ENCODE peak calls at places on chromosomes 7 and 10, in six cellular contexts. One of them, this sample, is unnamed.

GRCh38 chr10:133379801-133380666 is 972 bp downstream of the PAOX start:
- DNase-seq in amniotic stem cell: no peak
- DNase-seq in NCI-H446 treated with DMSO at 0.1 percent for 48 hours: no peak
- DNase-seq in CD8-positive, alpha-beta memory T cell: no peak
- DNase-seq in NCI-H2081: no peak
- DNase-seq in thyroid gland: no peak
- DNase-seq in this sample: no peak

GRCh38 chr7:32616625-32617024 is 121.3 kb downstream of the AVL9 start:
- DNase-seq in thyroid gland: peak; percentile 8
- DNase-seq in NCI-H446 treated with DMSO at 0.1 percent for 48 hours: peak; percentile 76
- DNase-seq in NCI-H2081: no peak
- DNase-seq in amniotic stem cell: peak; percentile 49
- DNase-seq in CD8-positive, alpha-beta memory T cell: no peak
- DNase-seq in this sample: peak; percentile 95

GRCh38 chr10:121428848-121429247 is 169.4 kb downstream of the FGFR2 start:
- DNase-seq in thyroid gland: no peak
- DNase-seq in NCI-H2081: no peak
- DNase-seq in CD8-positive, alpha-beta memory T cell: no peak
- DNase-seq in amniotic stem cell: no peak
- DNase-seq in NCI-H446 treated with DMSO at 0.1 percent for 48 hours: no peak
- DNase-seq in this sample: no peak

GRCh38 chr7:63024446-63024845 is 974.2 kb upstream of the ZNF722 start:
- DNase-seq in NCI-H446 treated with DMSO at 0.1 percent for 48 hours: no peak
- DNase-seq in thyroid gland: no peak
- DNase-seq in NCI-H2081: no peak
- DNase-seq in CD8-positive, alpha-beta memory T cell: no peak
- DNase-seq in amniotic stem cell: no peak
- DNase-seq in this sample: no peak

GRCh38 chr10:36183726-36184125 is 541.6 kb upstream of the FZD8 start:
- DNase-seq in NCI-H446 treated with DMSO at 0.1 percent for 48 hours: no peak
- DNase-seq in NCI-H2081: no peak
- DNase-seq in thyroid gland: no peak
- DNase-seq in CD8-positive, alpha-beta memory T cell: no peak
- DNase-seq in amniotic stem cell: no peak
- DNase-seq in this sample: no peak

GRCh38 chr10:32957341-32958084 is 517 bp downstream of the ITGB1 start:
- DNase-seq in CD8-positive, alpha-beta memory T cell: peak; percentile 52
- DNase-seq in amniotic stem cell: no peak
- DNase-seq in NCI-H446 treated with DMSO at 0.1 percent for 48 hours: no peak
- DNase-seq in thyroid gland: peak; percentile 63
- DNase-seq in NCI-H2081: no peak
- DNase-seq in this sample: peak; percentile 61

GRCh38 chr10:87608756-87609155 is 50.9 kb upstream of the PAPSS2 start:
- DNase-seq in amniotic stem cell: no peak
- DNase-seq in thyroid gland: no peak
- DNase-seq in CD8-positive, alpha-beta memory T cell: no peak
- DNase-seq in NCI-H2081: peak; percentile 2
- DNase-seq in NCI-H446 treated with DMSO at 0.1 percent for 48 hours: no peak
- DNase-seq in this sample: no peak

GRCh38 chr10:127694580-127695193 is 42.3 kb upstream of the FOXI2 start:
- DNase-seq in NCI-H2081: peak; percentile 5
- DNase-seq in amniotic stem cell: no peak
- DNase-seq in NCI-H446 treated with DMSO at 0.1 percent for 48 hours: no peak
- DNase-seq in CD8-positive, alpha-beta memory T cell: no peak
- DNase-seq in thyroid gland: no peak
- DNase-seq in this sample: peak; percentile 11

GRCh38 chr10:35532141-35532540 is 73.0 kb upstream of the GJD4 start:
- DNase-seq in CD8-positive, alpha-beta memory T cell: no peak
- DNase-seq in amniotic stem cell: no peak
- DNase-seq in NCI-H446 treated with DMSO at 0.1 percent for 48 hours: no peak
- DNase-seq in NCI-H2081: no peak
- DNase-seq in thyroid gland: no peak
- DNase-seq in this sample: no peak

GRCh38 chr7:842436-843031 is 10.3 kb downstream of the SUN1 start:
- DNase-seq in NCI-H446 treated with DMSO at 0.1 percent for 48 hours: no peak
- DNase-seq in NCI-H2081: no peak
- DNase-seq in thyroid gland: no peak
- DNase-seq in CD8-positive, alpha-beta memory T cell: no peak
- DNase-seq in amniotic stem cell: no peak
- DNase-seq in this sample: no peak

GRCh38 chr7:102890292-102890970 is 22.4 kb upstream of the LRRC17 start:
- DNase-seq in thyroid gland: no peak
- DNase-seq in amniotic stem cell: peak; percentile 13
- DNase-seq in CD8-positive, alpha-beta memory T cell: no peak
- DNase-seq in NCI-H2081: no peak
- DNase-seq in NCI-H446 treated with DMSO at 0.1 percent for 48 hours: peak; percentile 30
- DNase-seq in this sample: peak; percentile 47

GRCh38 chr7:121872831-121873764 is at the start of gene PTPRZ1:
- DNase-seq in NCI-H2081: peak; percentile 72
- DNase-seq in amniotic stem cell: no peak
- DNase-seq in CD8-positive, alpha-beta memory T cell: no peak
- DNase-seq in thyroid gland: peak; percentile 8
- DNase-seq in NCI-H446 treated with DMSO at 0.1 percent for 48 hours: no peak
- DNase-seq in this sample: peak; percentile 12

GRCh38 chr10:12766222-12766621 is 235.3 kb downstream of the CCDC3 start:
- DNase-seq in NCI-H2081: peak; percentile 57
- DNase-seq in CD8-positive, alpha-beta memory T cell: no peak
- DNase-seq in thyroid gland: no peak
- DNase-seq in NCI-H446 treated with DMSO at 0.1 percent for 48 hours: no peak
- DNase-seq in amniotic stem cell: no peak
- DNase-seq in this sample: no peak

GRCh38 chr10:23053036-23053435 is 42.3 kb upstream of the MSRB2 start:
- DNase-seq in NCI-H2081: no peak
- DNase-seq in NCI-H446 treated with DMSO at 0.1 percent for 48 hours: no peak
- DNase-seq in amniotic stem cell: no peak
- DNase-seq in thyroid gland: peak; percentile 90
- DNase-seq in CD8-positive, alpha-beta memory T cell: no peak
- DNase-seq in this sample: peak; percentile 46

GRCh38 chr10:131244836-131245235 is 66.7 kb downstream of the TCERG1L start:
- DNase-seq in thyroid gland: no peak
- DNase-seq in amniotic stem cell: no peak
- DNase-seq in NCI-H2081: no peak
- DNase-seq in NCI-H446 treated with DMSO at 0.1 percent for 48 hours: no peak
- DNase-seq in CD8-positive, alpha-beta memory T cell: no peak
- DNase-seq in this sample: no peak

GRCh38 chr7:148772297-148773089 is 73.8 kb downstream of the CUL1 start:
- DNase-seq in thyroid gland: no peak
- DNase-seq in CD8-positive, alpha-beta memory T cell: no peak
- DNase-seq in NCI-H2081: no peak
- DNase-seq in NCI-H446 treated with DMSO at 0.1 percent for 48 hours: peak; percentile 20
- DNase-seq in amniotic stem cell: peak; percentile 81
- DNase-seq in this sample: peak; percentile 78

GRCh38 chr7:92750961-92751360 is 85.4 kb downstream of the CDK6 start:
- DNase-seq in NCI-H2081: no peak
- DNase-seq in NCI-H446 treated with DMSO at 0.1 percent for 48 hours: no peak
- DNase-seq in CD8-positive, alpha-beta memory T cell: no peak
- DNase-seq in amniotic stem cell: no peak
- DNase-seq in thyroid gland: no peak
- DNase-seq in this sample: no peak

GRCh38 chr7:150450491-150450992 is at the start of gene GIMAP8:
- DNase-seq in thyroid gland: peak; percentile 32
- DNase-seq in amniotic stem cell: no peak
- DNase-seq in NCI-H2081: no peak
- DNase-seq in CD8-positive, alpha-beta memory T cell: peak; percentile 77
- DNase-seq in NCI-H446 treated with DMSO at 0.1 percent for 48 hours: no peak
- DNase-seq in this sample: peak; percentile 9

GRCh38 chr10:133125901-133126300 is 34.1 kb upstream of the KNDC1 start:
- DNase-seq in NCI-H446 treated with DMSO at 0.1 percent for 48 hours: no peak
- DNase-seq in CD8-positive, alpha-beta memory T cell: no peak
- DNase-seq in thyroid gland: no peak
- DNase-seq in NCI-H2081: no peak
- DNase-seq in amniotic stem cell: no peak
- DNase-seq in this sample: no peak

GRCh38 chr10:35172574-35172973 is 45.9 kb downstream of the CREM start:
- DNase-seq in thyroid gland: peak; percentile 83
- DNase-seq in NCI-H2081: no peak
- DNase-seq in CD8-positive, alpha-beta memory T cell: no peak
- DNase-seq in NCI-H446 treated with DMSO at 0.1 percent for 48 hours: no peak
- DNase-seq in amniotic stem cell: no peak
- DNase-seq in this sample: peak; percentile 60

GRCh38 chr10:28676297-28676967 is 889 bp upstream of the BAMBI start:
- DNase-seq in thyroid gland: no peak
- DNase-seq in NCI-H446 treated with DMSO at 0.1 percent for 48 hours: no peak
- DNase-seq in CD8-positive, alpha-beta memory T cell: no peak
- DNase-seq in NCI-H2081: no peak
- DNase-seq in amniotic stem cell: no peak
- DNase-seq in this sample: no peak

GRCh38 chr7:109246330-109247077 is 676.8 kb downstream of the DNAJB9 start:
- DNase-seq in NCI-H2081: no peak
- DNase-seq in NCI-H446 treated with DMSO at 0.1 percent for 48 hours: no peak
- DNase-seq in thyroid gland: no peak
- DNase-seq in CD8-positive, alpha-beta memory T cell: no peak
- DNase-seq in amniotic stem cell: peak; percentile 1
- DNase-seq in this sample: no peak

GRCh38 chr7:1434891-1435670 is 24.2 kb downstream of the MICALL2 start:
- DNase-seq in NCI-H446 treated with DMSO at 0.1 percent for 48 hours: no peak
- DNase-seq in CD8-positive, alpha-beta memory T cell: no peak
- DNase-seq in amniotic stem cell: no peak
- DNase-seq in thyroid gland: no peak
- DNase-seq in NCI-H2081: no peak
- DNase-seq in this sample: no peak

GRCh38 chr10:132264306-132264950 is 43.3 kb downstream of the STK32C start:
- DNase-seq in thyroid gland: no peak
- DNase-seq in CD8-positive, alpha-beta memory T cell: no peak
- DNase-seq in amniotic stem cell: no peak
- DNase-seq in NCI-H446 treated with DMSO at 0.1 percent for 48 hours: no peak
- DNase-seq in NCI-H2081: no peak
- DNase-seq in this sample: no peak

GRCh38 chr7:128940494-128941322 is 3.0 kb downstream of the IRF5 start:
- DNase-seq in thyroid gland: no peak
- DNase-seq in amniotic stem cell: no peak
- DNase-seq in CD8-positive, alpha-beta memory T cell: peak; percentile 48
- DNase-seq in NCI-H2081: no peak
- DNase-seq in NCI-H446 treated with DMSO at 0.1 percent for 48 hours: no peak
- DNase-seq in this sample: no peak

GRCh38 chr10:50883624-50884023 is 1.8 kb downstream of the A1CF start:
- DNase-seq in NCI-H2081: no peak
- DNase-seq in CD8-positive, alpha-beta memory T cell: no peak
- DNase-seq in amniotic stem cell: no peak
- DNase-seq in NCI-H446 treated with DMSO at 0.1 percent for 48 hours: no peak
- DNase-seq in thyroid gland: no peak
- DNase-seq in this sample: no peak

GRCh38 chr7:151138541-151138910 is 29.0 kb downstream of the GBX1 start:
- DNase-seq in thyroid gland: no peak
- DNase-seq in CD8-positive, alpha-beta memory T cell: no peak
- DNase-seq in amniotic stem cell: no peak
- DNase-seq in NCI-H446 treated with DMSO at 0.1 percent for 48 hours: no peak
- DNase-seq in NCI-H2081: no peak
- DNase-seq in this sample: no peak

GRCh38 chr10:108132303-108132702 is 967.8 kb upstream of the SORCS1 start:
- DNase-seq in thyroid gland: no peak
- DNase-seq in NCI-H446 treated with DMSO at 0.1 percent for 48 hours: no peak
- DNase-seq in CD8-positive, alpha-beta memory T cell: no peak
- DNase-seq in NCI-H2081: no peak
- DNase-seq in amniotic stem cell: no peak
- DNase-seq in this sample: no peak

GRCh38 chr10:110524179-110524863 is 26.6 kb downstream of the DUSP5 start:
- DNase-seq in CD8-positive, alpha-beta memory T cell: no peak
- DNase-seq in NCI-H446 treated with DMSO at 0.1 percent for 48 hours: no peak
- DNase-seq in thyroid gland: no peak
- DNase-seq in NCI-H2081: no peak
- DNase-seq in amniotic stem cell: no peak
- DNase-seq in this sample: no peak

GRCh38 chr7:67821116-67821515 is 824.5 kb downstream of the TYW1 start:
- DNase-seq in thyroid gland: no peak
- DNase-seq in NCI-H446 treated with DMSO at 0.1 percent for 48 hours: no peak
- DNase-seq in CD8-positive, alpha-beta memory T cell: no peak
- DNase-seq in amniotic stem cell: no peak
- DNase-seq in NCI-H2081: no peak
- DNase-seq in this sample: no peak

GRCh38 chr7:39360766-39361165 is 205.4 kb upstream of the YAE1 start:
- DNase-seq in NCI-H446 treated with DMSO at 0.1 percent for 48 hours: no peak
- DNase-seq in CD8-positive, alpha-beta memory T cell: no peak
- DNase-seq in amniotic stem cell: no peak
- DNase-seq in thyroid gland: no peak
- DNase-seq in NCI-H2081: no peak
- DNase-seq in this sample: no peak

GRCh38 chr7:75968561-75969001 is 25.8 kb downstream of the TMEM120A start:
- DNase-seq in amniotic stem cell: no peak
- DNase-seq in NCI-H2081: no peak
- DNase-seq in NCI-H446 treated with DMSO at 0.1 percent for 48 hours: no peak
- DNase-seq in thyroid gland: peak; percentile 44
- DNase-seq in CD8-positive, alpha-beta memory T cell: no peak
- DNase-seq in this sample: no peak

GRCh38 chr10:30055094-30055701 is 4.2 kb downstream of the JCAD start:
- DNase-seq in NCI-H2081: no peak
- DNase-seq in CD8-positive, alpha-beta memory T cell: no peak
- DNase-seq in NCI-H446 treated with DMSO at 0.1 percent for 48 hours: no peak
- DNase-seq in amniotic stem cell: no peak
- DNase-seq in thyroid gland: no peak
- DNase-seq in this sample: no peak

GRCh38 chr10:46225597-46225996 is 61.2 kb upstream of the ANTXRL start:
- DNase-seq in NCI-H2081: no peak
- DNase-seq in NCI-H446 treated with DMSO at 0.1 percent for 48 hours: no peak
- DNase-seq in CD8-positive, alpha-beta memory T cell: no peak
- DNase-seq in amniotic stem cell: no peak
- DNase-seq in thyroid gland: no peak
- DNase-seq in this sample: no peak

GRCh38 chr10:119449760-119450461 is 92.6 kb downstream of the RGS10 start:
- DNase-seq in CD8-positive, alpha-beta memory T cell: no peak
- DNase-seq in amniotic stem cell: no peak
- DNase-seq in NCI-H2081: no peak
- DNase-seq in NCI-H446 treated with DMSO at 0.1 percent for 48 hours: no peak
- DNase-seq in thyroid gland: peak; percentile 83
- DNase-seq in this sample: peak; percentile 95